ENCODE peak calls at places on chromosomes 13 and 19, in seven cellular contexts. K is BJ, W is Caco-2, A is IMR-90, X is WERI-Rb-1, I is cardiac muscle cell, G is colonic mucosa. V is an unnamed sample.

GRCh38 chr13:72221276-72221962 is 354.4 kb upstream of the DACH1 start:
- DNase-seq in K (no peak), W (peak; percentile 69), A (no peak), X (peak; percentile 27), I (peak; percentile 1), G (peak; percentile 39), V (peak; percentile 5)

GRCh38 chr19:36265064-36265463 is 50.2 kb downstream of the ZNF146 start:
- DNase-seq in K (no peak), W (no peak), A (no peak), X (no peak), I (no peak), G (no peak), V (no peak)

GRCh38 chr13:28494537-28494860 is 429 bp downstream of the FLT1 start:
- DNase-seq in K (no peak), W (no peak), A (no peak), X (peak; percentile 56), I (no peak), G (no peak), V (peak; percentile 11)

GRCh38 chr19:46408611-46409039 is 4.7 kb downstream of the CCDC8 start:
- DNase-seq in K (no peak), W (no peak), A (peak; percentile 28), X (peak; percentile 54), I (peak; percentile 79), G (peak; percentile 57), V (no peak)

GRCh38 chr19:53868091-53868891 is 608 bp downstream of the MYADM start:
- DNase-seq in K (no peak), W (peak; percentile 78), A (peak; percentile 42), X (peak; percentile 25), I (peak; percentile 81), G (peak; percentile 70), V (peak; percentile 54)

GRCh38 chr19:13796301-13797057 is 1.2 kb downstream of the ZSWIM4 start:
- DNase-seq in K (peak; percentile 87), W (no peak), A (peak; percentile 98), X (peak; percentile 30), I (peak; percentile 95), G (peak; percentile 51), V (peak; percentile 44)

GRCh38 chr19:39765091-39766076 is 13.3 kb upstream of the LEUTX start:
- DNase-seq in K (no peak), W (peak; percentile 59), A (peak; percentile 41), X (peak; percentile 44), I (peak; percentile 69), G (peak; percentile 44), V (peak; percentile 56)

GRCh38 chr19:33905937-33906577 is 109.4 kb downstream of the KCTD15 start:
- DNase-seq in K (no peak), W (peak; percentile 87), A (no peak), X (no peak), I (peak; percentile 64), G (peak; percentile 85), V (peak; percentile 24)

GRCh38 chr13:35549481-35549880 is 73.0 kb upstream of the MAB21L1 start:
- DNase-seq in K (peak; percentile 9), W (no peak), A (peak; percentile 43), X (no peak), I (peak; percentile 77), G (no peak), V (no peak)

GRCh38 chr19:5738423-5738822 is 18.0 kb downstream of the CATSPERD start:
- DNase-seq in K (no peak), W (peak; percentile 25), A (no peak), X (no peak), I (no peak), G (no peak), V (no peak)

GRCh38 chr13:94710881-94711560 is 1.3 kb downstream of the SOX21 start:
- DNase-seq in K (no peak), W (no peak), A (no peak), X (peak; percentile 70), I (no peak), G (no peak), V (peak; percentile 27)

GRCh38 chr13:25292301-25292700 is 5.0 kb upstream of the MTMR6 start:
- DNase-seq in K (no peak), W (no peak), A (peak; percentile 47), X (peak; percentile 82), I (peak; percentile 21), G (peak; percentile 20), V (no peak)

GRCh38 chr13:91347996-91348905 is 764 bp downstream of the MIR17HG start:
- DNase-seq in K (no peak), W (peak; percentile 58), A (no peak), X (peak; percentile 60), I (peak; percentile 34), G (peak; percentile 51), V (peak; percentile 71)

GRCh38 chr19:4066682-4067395 is at the start of gene ZBTB7A:
- DNase-seq in K (no peak), W (peak; percentile 75), A (peak; percentile 61), X (peak; percentile 87), I (peak; percentile 79), G (peak; percentile 88), V (peak; percentile 91)

GRCh38 chr13:38518328-38518727 is 168.5 kb upstream of the FREM2 start:
- DNase-seq in K (no peak), W (no peak), A (no peak), X (no peak), I (no peak), G (no peak), V (no peak)

GRCh38 chr13:75353786-75354193 is 128.2 kb downstream of the TBC1D4 start:
- DNase-seq in K (no peak), W (no peak), A (peak; percentile 39), X (no peak), I (peak; percentile 21), G (no peak), V (peak; percentile 43)

GRCh38 chr13:97224544-97225324 is 2.6 kb downstream of the MBNL2 start:
- DNase-seq in K (no peak), W (peak; percentile 29), A (peak; percentile 41), X (no peak), I (peak; percentile 66), G (peak; percentile 62), V (peak; percentile 48)

GRCh38 chr13:101575591-101575990 is 123.1 kb downstream of the ITGBL1 start:
- DNase-seq in K (no peak), W (no peak), A (no peak), X (no peak), I (no peak), G (no peak), V (no peak)

GRCh38 chr13:50805805-50806204 is 37.7 kb downstream of the DLEU7 start:
- DNase-seq in K (no peak), W (no peak), A (peak; percentile 1), X (no peak), I (peak; percentile 34), G (no peak), V (no peak)

DNA sequence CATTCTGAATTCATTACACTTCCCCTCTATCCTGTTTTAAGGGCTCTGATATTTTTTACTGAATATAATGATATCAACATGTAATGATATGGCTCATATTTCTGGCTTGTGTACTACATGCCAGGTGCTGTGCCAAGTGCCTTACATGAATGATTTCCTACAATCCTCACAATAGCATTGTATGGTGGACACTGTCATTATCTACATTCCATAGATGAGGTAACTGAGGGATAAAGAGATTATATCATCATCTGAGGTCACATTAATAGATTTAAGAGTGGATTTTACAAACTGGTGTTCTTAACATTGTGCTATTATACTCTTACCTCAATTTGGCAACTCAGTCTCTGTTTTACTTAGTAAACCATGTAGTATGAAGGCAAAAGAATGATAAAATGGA is 502.0 kb downstream of the LIG4 start:
- DNase-seq in K (no peak), W (no peak), A (no peak), X (no peak), I (no peak), G (no peak), V (no peak)
- TF ChIP-seq CTCF in K (no peak), W (no peak), A (no peak), X (no peak), I (no peak), G (no peak), V (no peak)

DNA sequence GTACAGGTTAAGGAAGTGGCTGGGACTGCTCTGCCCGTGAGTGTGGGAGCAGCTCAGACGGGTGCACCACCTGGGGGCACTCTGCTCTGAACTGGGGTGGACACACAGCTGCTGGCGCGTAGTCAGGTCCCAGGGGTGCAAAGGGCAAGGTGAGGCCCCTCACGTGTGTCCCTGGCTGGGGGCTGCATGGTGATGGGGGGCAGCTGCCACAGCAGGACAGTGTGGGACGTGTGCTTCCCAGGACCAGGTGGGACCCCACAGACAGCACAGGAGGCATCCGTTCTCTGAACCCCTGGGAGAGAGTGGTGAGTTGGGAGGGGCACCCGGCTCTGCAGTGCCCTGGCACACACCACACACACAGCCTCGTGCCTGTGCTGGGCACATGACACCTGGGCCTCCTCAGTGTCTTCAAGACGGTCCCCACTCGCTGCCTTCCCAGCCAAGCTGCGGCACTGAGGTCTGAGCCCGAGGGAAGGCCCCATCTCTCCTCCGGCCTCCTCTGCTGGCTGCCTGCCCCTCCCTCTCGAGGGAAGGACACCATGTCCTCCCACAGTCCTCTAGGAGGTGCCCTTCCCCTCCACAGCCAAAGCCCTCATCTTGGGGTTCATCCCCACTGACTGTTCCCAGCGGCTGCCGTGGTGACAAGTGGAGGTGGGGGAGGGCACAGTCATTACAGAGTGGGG is 24.7 kb downstream of the CILP2 start:
- DNase-seq in K (no peak), W (no peak), A (no peak), X (no peak), I (no peak), G (no peak), V (peak; percentile 46)
- TF ChIP-seq CTCF in K (no peak), W (no peak), A (no peak), X (peak; percentile 49), I (no peak), G (no peak), V (no peak)

GRCh38 chr13:93227906-93228801 is 1.5 kb downstream of the GPC6 start:
- DNase-seq in K (no peak), W (no peak), A (peak; percentile 87), X (peak; percentile 94), I (peak; percentile 93), G (peak; percentile 34), V (no peak)
- TF ChIP-seq CTCF in K (peak; percentile 77), W (no peak), A (peak; percentile 63), X (peak; percentile 84), I (peak; percentile 62), G (no peak), V (no peak)

DNA sequence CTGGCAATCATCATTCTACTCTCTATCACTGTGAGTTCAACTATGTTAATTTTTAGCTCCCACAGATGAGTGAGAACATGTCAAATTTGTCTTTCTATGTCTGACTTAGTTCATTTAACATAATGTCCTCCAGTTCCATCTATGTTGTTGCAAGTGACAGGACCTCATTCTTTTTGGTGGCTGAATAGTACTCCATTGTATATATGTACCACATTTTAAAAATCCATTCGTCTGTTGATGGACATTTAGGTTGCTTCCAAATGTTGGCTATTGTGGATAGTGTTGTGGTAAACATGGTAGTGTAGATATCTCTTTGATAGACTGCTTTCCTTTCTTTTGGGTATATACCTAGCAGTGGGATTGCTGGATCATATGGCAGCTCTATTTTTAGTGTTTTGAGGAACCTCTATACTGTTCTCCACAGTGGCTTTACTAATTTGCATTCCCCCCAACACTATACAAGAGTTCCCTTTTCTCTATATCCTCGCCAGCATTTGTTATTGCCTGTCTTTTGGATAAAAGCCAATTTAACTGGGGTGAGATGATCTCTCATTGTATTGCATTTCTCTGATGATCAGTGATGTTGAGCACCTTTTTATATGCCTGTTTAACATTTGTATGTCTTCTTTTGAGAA is 124.1 kb downstream of the PCCA start:
- DNase-seq in K (no peak), W (no peak), A (no peak), X (no peak), I (no peak), G (no peak), V (no peak)
- TF ChIP-seq CTCF in K (no peak), W (no peak), A (no peak), X (no peak), I (no peak), G (no peak), V (no peak)

V was measured in activated CD8-positive, alpha-beta T cell treated with anti-CD3 and anti-CD28 coated beads for 36 hours.